ENCODE peak calls at places on chromosomes 1 and 21, in five cellular contexts. One of them, this sample, is unnamed.

GRCh38 chr1:215730600-215730999 is 163.5 kb downstream of the KCTD3 start:
- DNase-seq in psoas muscle: no peak
- DNase-seq in glutamatergic neuron: no peak
- DNase-seq in spleen: no peak
- DNase-seq in fibroblast of villous mesenchyme: no peak
- DNase-seq in this sample: no peak

GRCh38 chr1:51336711-51337110 is 6.3 kb upstream of the TTC39A start:
- DNase-seq in fibroblast of villous mesenchyme: no peak
- DNase-seq in glutamatergic neuron: no peak
- DNase-seq in spleen: no peak
- DNase-seq in psoas muscle: no peak
- DNase-seq in this sample: no peak

GRCh38 chr1:33407339-33407738 is 23.6 kb downstream of the PHC2 start:
- DNase-seq in spleen: no peak
- DNase-seq in fibroblast of villous mesenchyme: no peak
- DNase-seq in glutamatergic neuron: no peak
- DNase-seq in psoas muscle: no peak
- DNase-seq in this sample: no peak

GRCh38 chr1:48661726-48662483 is 114.8 kb downstream of the BEND5 start:
- DNase-seq in glutamatergic neuron: no peak
- DNase-seq in spleen: no peak
- DNase-seq in psoas muscle: no peak
- DNase-seq in fibroblast of villous mesenchyme: no peak
- DNase-seq in this sample: no peak

GRCh38 chr1:223836586-223836985 is 9.2 kb downstream of the TP53BP2 start:
- DNase-seq in psoas muscle: no peak
- DNase-seq in spleen: no peak
- DNase-seq in glutamatergic neuron: no peak
- DNase-seq in fibroblast of villous mesenchyme: no peak
- DNase-seq in this sample: no peak

GRCh38 chr1:208254862-208255261 is 10.7 kb upstream of the PLXNA2 start:
- DNase-seq in glutamatergic neuron: no peak
- DNase-seq in psoas muscle: no peak
- DNase-seq in fibroblast of villous mesenchyme: peak
- DNase-seq in spleen: no peak
- DNase-seq in this sample: peak

GRCh38 chr21:15076730-15077129 is 11.9 kb upstream of the NRIP1 start:
- DNase-seq in spleen: no peak
- DNase-seq in glutamatergic neuron: no peak
- DNase-seq in psoas muscle: no peak
- DNase-seq in fibroblast of villous mesenchyme: no peak
- DNase-seq in this sample: no peak

GRCh38 chr1:208069317-208069716 is 158.4 kb upstream of the CD34 start:
- DNase-seq in fibroblast of villous mesenchyme: no peak
- DNase-seq in psoas muscle: no peak
- DNase-seq in spleen: no peak
- DNase-seq in glutamatergic neuron: no peak
- DNase-seq in this sample: no peak

GRCh38 chr1:196723325-196724185 is 51.1 kb upstream of the CFHR3 start:
- DNase-seq in fibroblast of villous mesenchyme: peak
- DNase-seq in psoas muscle: no peak
- DNase-seq in spleen: no peak
- DNase-seq in glutamatergic neuron: peak
- DNase-seq in this sample: peak

GRCh38 chr1:176073524-176074157 is 133.4 kb downstream of the COP1 start:
- DNase-seq in psoas muscle: no peak
- DNase-seq in fibroblast of villous mesenchyme: peak
- DNase-seq in spleen: no peak
- DNase-seq in glutamatergic neuron: no peak
- DNase-seq in this sample: peak

GRCh38 chr1:218346391-218347204 is 1.5 kb downstream of the TGFB2 start:
- DNase-seq in glutamatergic neuron: peak
- DNase-seq in psoas muscle: peak
- DNase-seq in spleen: peak
- DNase-seq in fibroblast of villous mesenchyme: peak
- DNase-seq in this sample: peak

GRCh38 chr1:229661022-229661877 is 35.2 kb downstream of the URB2 start:
- DNase-seq in fibroblast of villous mesenchyme: peak
- DNase-seq in psoas muscle: peak
- DNase-seq in spleen: peak
- DNase-seq in glutamatergic neuron: peak
- DNase-seq in this sample: peak

GRCh38 chr21:15754640-15755039 is 24.9 kb downstream of the USP25 start:
- DNase-seq in fibroblast of villous mesenchyme: peak
- DNase-seq in spleen: no peak
- DNase-seq in psoas muscle: no peak
- DNase-seq in glutamatergic neuron: no peak
- DNase-seq in this sample: peak

GRCh38 chr1:210132582-210132981 is 100.0 kb upstream of the SERTAD4 start:
- DNase-seq in spleen: no peak
- DNase-seq in psoas muscle: no peak
- DNase-seq in fibroblast of villous mesenchyme: peak
- DNase-seq in glutamatergic neuron: no peak
- DNase-seq in this sample: no peak

GRCh38 chr1:6461237-6461530 is 4.8 kb downstream of the TNFRSF25 start:
- DNase-seq in psoas muscle: no peak
- DNase-seq in glutamatergic neuron: no peak
- DNase-seq in fibroblast of villous mesenchyme: no peak
- DNase-seq in spleen: no peak
- DNase-seq in this sample: no peak

GRCh38 chr1:87151500-87152421 is 176.9 kb upstream of the LMO4 start:
- DNase-seq in glutamatergic neuron: peak
- DNase-seq in psoas muscle: peak
- DNase-seq in fibroblast of villous mesenchyme: peak
- DNase-seq in spleen: peak
- DNase-seq in this sample: no peak

GRCh38 chr1:12338017-12338416 is 108.2 kb downstream of the VPS13D start:
- DNase-seq in glutamatergic neuron: no peak
- DNase-seq in fibroblast of villous mesenchyme: no peak
- DNase-seq in spleen: no peak
- DNase-seq in psoas muscle: no peak
- DNase-seq in this sample: no peak

GRCh38 chr1:42950146-42950480 is 8.6 kb downstream of the SLC2A1 start:
- DNase-seq in spleen: no peak
- DNase-seq in psoas muscle: no peak
- DNase-seq in glutamatergic neuron: no peak
- DNase-seq in fibroblast of villous mesenchyme: no peak
- DNase-seq in this sample: peak

GRCh38 chr1:10912441-10912840 is 100.0 kb upstream of the TARDBP start:
- DNase-seq in psoas muscle: peak
- DNase-seq in fibroblast of villous mesenchyme: no peak
- DNase-seq in spleen: peak
- DNase-seq in glutamatergic neuron: no peak
- DNase-seq in this sample: no peak

GRCh38 chr21:26965567-26966359 is 1.1 kb downstream of the ADAMTS5 start:
- DNase-seq in psoas muscle: peak
- DNase-seq in spleen: peak
- DNase-seq in glutamatergic neuron: peak
- DNase-seq in fibroblast of villous mesenchyme: peak
- DNase-seq in this sample: no peak

GRCh38 chr1:15424146-15424667 is 14.0 kb upstream of the CTRC start:
- DNase-seq in spleen: no peak
- DNase-seq in fibroblast of villous mesenchyme: no peak
- DNase-seq in glutamatergic neuron: no peak
- DNase-seq in psoas muscle: peak
- DNase-seq in this sample: no peak

GRCh38 chr1:17618558-17619247 is 79.2 kb downstream of the ARHGEF10L start:
- DNase-seq in psoas muscle: peak
- DNase-seq in fibroblast of villous mesenchyme: no peak
- DNase-seq in glutamatergic neuron: no peak
- DNase-seq in spleen: no peak
- DNase-seq in this sample: no peak

GRCh38 chr1:156122519-156123355 is 8.2 kb downstream of the LMNA start:
- DNase-seq in spleen: no peak
- DNase-seq in glutamatergic neuron: no peak
- DNase-seq in fibroblast of villous mesenchyme: peak
- DNase-seq in psoas muscle: peak
- DNase-seq in this sample: peak

GRCh38 chr1:32761253-32761877 is 55.8 kb downstream of the YARS1 start:
- DNase-seq in fibroblast of villous mesenchyme: peak
- DNase-seq in glutamatergic neuron: no peak
- DNase-seq in spleen: no peak
- DNase-seq in psoas muscle: no peak
- DNase-seq in this sample: peak

GRCh38 chr1:64282353-64282752 is 78.9 kb downstream of the UBE2U start:
- DNase-seq in spleen: peak
- DNase-seq in fibroblast of villous mesenchyme: no peak
- DNase-seq in psoas muscle: peak
- DNase-seq in glutamatergic neuron: peak
- DNase-seq in this sample: no peak

GRCh38 chr1:17648457-17649145 is 106.5 kb upstream of the ACTL8 start:
- DNase-seq in psoas muscle: no peak
- DNase-seq in fibroblast of villous mesenchyme: no peak
- DNase-seq in glutamatergic neuron: no peak
- DNase-seq in spleen: no peak
- DNase-seq in this sample: no peak

GRCh38 chr1:205693421-205693991 is 13.2 kb upstream of the SLC45A3 start:
- DNase-seq in psoas muscle: no peak
- DNase-seq in glutamatergic neuron: no peak
- DNase-seq in fibroblast of villous mesenchyme: no peak
- DNase-seq in spleen: peak
- DNase-seq in this sample: no peak

GRCh38 chr1:179141592-179142244 is 59.8 kb downstream of the TOR3A start:
- DNase-seq in psoas muscle: no peak
- DNase-seq in glutamatergic neuron: no peak
- DNase-seq in spleen: no peak
- DNase-seq in fibroblast of villous mesenchyme: peak
- DNase-seq in this sample: peak

DNA sequence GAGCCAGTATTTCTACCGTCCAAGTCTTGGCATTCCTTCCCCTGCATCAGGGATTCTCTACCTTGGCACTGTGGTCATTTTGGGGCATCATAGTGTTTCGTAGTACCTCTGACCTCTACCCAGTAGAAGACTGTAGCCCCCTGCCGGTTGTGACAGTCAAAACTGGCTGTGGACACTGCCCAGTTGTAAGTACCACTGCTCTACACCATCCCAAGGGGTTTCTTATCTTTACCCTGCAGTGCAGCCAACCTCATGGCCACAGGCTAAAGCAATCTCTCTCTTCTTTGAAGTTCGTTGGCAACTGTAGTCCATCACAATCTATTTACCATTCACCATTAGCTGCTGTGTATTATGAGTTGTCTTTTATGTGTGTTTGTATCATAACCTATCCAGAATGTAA is 29.3 kb upstream of the ERO1B start:
- DNase-seq in glutamatergic neuron: no peak
- DNase-seq in fibroblast of villous mesenchyme: no peak
- DNase-seq in psoas muscle: no peak
- DNase-seq in spleen: no peak
- DNase-seq in this sample: no peak
- TF ChIP-seq CTCF in glutamatergic neuron: no peak
- TF ChIP-seq CTCF in fibroblast of villous mesenchyme: no peak
- TF ChIP-seq CTCF in psoas muscle: no peak
- TF ChIP-seq CTCF in spleen: no peak
- TF ChIP-seq CTCF in this sample: no peak

GRCh38 chr1:46303872-46304326 is 401 bp downstream of the UQCRH start:
- DNase-seq in spleen: no peak
- DNase-seq in psoas muscle: no peak
- DNase-seq in glutamatergic neuron: no peak
- DNase-seq in fibroblast of villous mesenchyme: peak
- DNase-seq in this sample: no peak

GRCh38 chr1:46300673-46301405 is 2.6 kb downstream of the LRRC41 start:
- DNase-seq in fibroblast of villous mesenchyme: peak
- DNase-seq in psoas muscle: no peak
- DNase-seq in glutamatergic neuron: no peak
- DNase-seq in spleen: no peak
- DNase-seq in this sample: no peak

GRCh38 chr1:46302091-46303037 is 1.1 kb downstream of the LRRC41 start:
- DNase-seq in spleen: peak
- DNase-seq in glutamatergic neuron: peak
- DNase-seq in psoas muscle: peak
- DNase-seq in fibroblast of villous mesenchyme: peak
- DNase-seq in this sample: peak

GRCh38 chr1:46301406-46302090 is 1.9 kb downstream of the LRRC41 start:
- DNase-seq in spleen: no peak
- DNase-seq in psoas muscle: peak
- DNase-seq in glutamatergic neuron: peak
- DNase-seq in fibroblast of villous mesenchyme: peak
- DNase-seq in this sample: no peak

GRCh38 chr1:46303038-46303871 is at the start of the genes LRRC41 and UQCRH:
- DNase-seq in spleen: peak
- DNase-seq in fibroblast of villous mesenchyme: peak
- DNase-seq in psoas muscle: peak
- DNase-seq in glutamatergic neuron: peak
- DNase-seq in this sample: peak
- TF ChIP-seq CTCF in spleen: peak
- TF ChIP-seq CTCF in fibroblast of villous mesenchyme: no peak
- TF ChIP-seq CTCF in psoas muscle: no peak
- TF ChIP-seq CTCF in glutamatergic neuron: no peak
- TF ChIP-seq CTCF in this sample: peak

GRCh38 chr1:57017717-57018116 is 51.9 kb upstream of the C8B start:
- DNase-seq in fibroblast of villous mesenchyme: no peak
- DNase-seq in psoas muscle: no peak
- DNase-seq in spleen: no peak
- DNase-seq in glutamatergic neuron: peak
- DNase-seq in this sample: no peak
- TF ChIP-seq CTCF in fibroblast of villous mesenchyme: peak
- TF ChIP-seq CTCF in psoas muscle: no peak
- TF ChIP-seq CTCF in spleen: no peak
- TF ChIP-seq CTCF in glutamatergic neuron: peak
- TF ChIP-seq CTCF in this sample: peak

GRCh38 chr21:25790122-25790951 is 55.6 kb downstream of the GABPA start:
- DNase-seq in psoas muscle: no peak
- DNase-seq in fibroblast of villous mesenchyme: peak
- DNase-seq in spleen: no peak
- DNase-seq in glutamatergic neuron: no peak
- DNase-seq in this sample: peak
- TF ChIP-seq CTCF in psoas muscle: peak
- TF ChIP-seq CTCF in fibroblast of villous mesenchyme: peak
- TF ChIP-seq CTCF in spleen: no peak
- TF ChIP-seq CTCF in glutamatergic neuron: no peak
- TF ChIP-seq CTCF in this sample: peak

GRCh38 chr1:54973205-54973921 is 7.1 kb upstream of the TMEM61 start:
- DNase-seq in fibroblast of villous mesenchyme: peak
- DNase-seq in glutamatergic neuron: peak
- DNase-seq in psoas muscle: peak
- DNase-seq in spleen: no peak
- DNase-seq in this sample: peak
- TF ChIP-seq CTCF in fibroblast of villous mesenchyme: peak
- TF ChIP-seq CTCF in glutamatergic neuron: no peak
- TF ChIP-seq CTCF in psoas muscle: peak
- TF ChIP-seq CTCF in spleen: no peak
- TF ChIP-seq CTCF in this sample: peak